ENCODE peak calls at places on chromosome 19, in ten cellular contexts. R is bronchial epithelial cell, H is WTC11, G is astrocyte, M is body of pancreas, O is ascending aorta, Z is glutamatergic neuron, P is colonic mucosa, Y is left ventricle myocardium inferior, V is fibroblast of the aortic adventitia. I is an unnamed sample.

GRCh38 chr19:23343434-23344010 is 51.7 kb downstream of the ZNF91 start:
- DNase-seq in R (no peak), H (no peak), G (peak), M (no peak), O (no peak), Z (no peak), P (no peak), Y (no peak), V (no peak), I (no peak)

GRCh38 chr19:11286312-11286974 is 9.5 kb upstream of the TSPAN16 start:
- DNase-seq in R (peak), H (no peak), G (peak), M (no peak), O (no peak), Z (no peak), P (no peak), Y (peak), V (peak), I (peak)

GRCh38 chr19:33374406-33374703 is 846 bp downstream of the CEBPG start:
- DNase-seq in R (peak), H (no peak), G (peak), M (peak), O (no peak), Z (no peak), P (no peak), Y (no peak), V (peak), I (no peak)

GRCh38 chr19:2428027-2428690 is 773 bp upstream of the TIMM13 start:
- DNase-seq in R (peak), H (peak), G (no peak), M (peak), O (no peak), Z (peak), P (peak), Y (peak), V (peak), I (no peak)

GRCh38 chr19:55319786-55320185 is 5.4 kb downstream of the TMEM150B start:
- DNase-seq in R (no peak), H (peak), G (no peak), M (peak), O (no peak), Z (peak), P (no peak), Y (peak), V (peak), I (no peak)

GRCh38 chr19:14434543-14435319 is 1.6 kb downstream of the PKN1 start:
- DNase-seq in R (peak), H (no peak), G (peak), M (peak), O (peak), Z (no peak), P (peak), Y (peak), V (peak), I (peak)

GRCh38 chr19:13079542-13079986 is 23.1 kb downstream of the LYL1 start:
- DNase-seq in R (peak), H (no peak), G (no peak), M (no peak), O (no peak), Z (peak), P (peak), Y (no peak), V (peak), I (no peak)

GRCh38 chr19:30846102-30846501 is 473.9 kb downstream of the ZNF536 start:
- DNase-seq in R (no peak), H (no peak), G (no peak), M (no peak), O (no peak), Z (no peak), P (no peak), Y (no peak), V (no peak), I (no peak)

GRCh38 chr19:48329167-48329891 is 4.0 kb downstream of the EMP3 start:
- DNase-seq in R (peak), H (peak), G (peak), M (peak), O (no peak), Z (no peak), P (no peak), Y (no peak), V (peak), I (peak)

GRCh38 chr19:8361921-8362793 is 1.8 kb upstream of the ANGPTL4 start:
- DNase-seq in R (peak), H (no peak), G (peak), M (peak), O (peak), Z (no peak), P (peak), Y (peak), V (peak), I (peak)

GRCh38 chr19:43445426-43445825 is 20.0 kb downstream of the LYPD3 start:
- DNase-seq in R (no peak), H (no peak), G (no peak), M (no peak), O (no peak), Z (no peak), P (no peak), Y (no peak), V (no peak), I (no peak)

GRCh38 chr19:45098521-45099464 is 5.8 kb downstream of the PPP1R37 start:
- DNase-seq in R (no peak), H (no peak), G (peak), M (peak), O (no peak), Z (no peak), P (no peak), Y (peak), V (peak), I (no peak)

GRCh38 chr19:28475525-28475924 is 737.4 kb downstream of the UQCRFS1 start:
- DNase-seq in R (no peak), H (no peak), G (peak), M (no peak), O (no peak), Z (no peak), P (no peak), Y (no peak), V (no peak), I (no peak)

DNA sequence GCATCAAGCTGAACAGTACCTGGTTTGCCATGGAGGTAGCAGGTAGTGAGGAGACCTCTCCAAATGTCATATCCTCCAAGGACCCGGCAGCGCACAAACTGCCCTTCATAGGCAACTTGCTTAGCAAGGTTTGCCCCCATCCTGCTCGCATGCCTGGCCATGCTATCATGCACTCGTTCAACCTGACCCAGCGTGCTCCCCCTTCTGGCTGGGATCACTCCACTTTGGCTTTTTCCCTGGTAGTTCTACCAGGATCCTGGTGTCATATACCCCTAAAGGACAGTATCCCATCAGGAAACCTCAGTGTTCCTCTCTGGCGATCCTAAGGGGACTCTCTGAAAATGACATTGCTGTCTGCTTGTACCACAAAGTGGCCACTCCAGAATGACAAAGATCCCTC is 38.6 kb upstream of the ZNF30 start:
- DNase-seq in R (no peak), H (peak), G (no peak), M (no peak), O (no peak), Z (no peak), P (no peak), Y (no peak), V (no peak), I (no peak)
- TF ChIP-seq CTCF in R (no peak), H (no peak), G (no peak), M (no peak), O (no peak), Z (no peak), P (no peak), Y (no peak), V (no peak), I (no peak)

GRCh38 chr19:16659832-16660708 is at the start of gene SMIM7:
- DNase-seq in R (peak), H (peak), G (peak), M (peak), O (peak), Z (peak), P (peak), Y (peak), V (peak), I (peak)
- TF ChIP-seq CTCF in R (peak), H (no peak), G (no peak), M (no peak), O (no peak), Z (peak), P (no peak), Y (no peak), V (no peak), I (peak)

DNA sequence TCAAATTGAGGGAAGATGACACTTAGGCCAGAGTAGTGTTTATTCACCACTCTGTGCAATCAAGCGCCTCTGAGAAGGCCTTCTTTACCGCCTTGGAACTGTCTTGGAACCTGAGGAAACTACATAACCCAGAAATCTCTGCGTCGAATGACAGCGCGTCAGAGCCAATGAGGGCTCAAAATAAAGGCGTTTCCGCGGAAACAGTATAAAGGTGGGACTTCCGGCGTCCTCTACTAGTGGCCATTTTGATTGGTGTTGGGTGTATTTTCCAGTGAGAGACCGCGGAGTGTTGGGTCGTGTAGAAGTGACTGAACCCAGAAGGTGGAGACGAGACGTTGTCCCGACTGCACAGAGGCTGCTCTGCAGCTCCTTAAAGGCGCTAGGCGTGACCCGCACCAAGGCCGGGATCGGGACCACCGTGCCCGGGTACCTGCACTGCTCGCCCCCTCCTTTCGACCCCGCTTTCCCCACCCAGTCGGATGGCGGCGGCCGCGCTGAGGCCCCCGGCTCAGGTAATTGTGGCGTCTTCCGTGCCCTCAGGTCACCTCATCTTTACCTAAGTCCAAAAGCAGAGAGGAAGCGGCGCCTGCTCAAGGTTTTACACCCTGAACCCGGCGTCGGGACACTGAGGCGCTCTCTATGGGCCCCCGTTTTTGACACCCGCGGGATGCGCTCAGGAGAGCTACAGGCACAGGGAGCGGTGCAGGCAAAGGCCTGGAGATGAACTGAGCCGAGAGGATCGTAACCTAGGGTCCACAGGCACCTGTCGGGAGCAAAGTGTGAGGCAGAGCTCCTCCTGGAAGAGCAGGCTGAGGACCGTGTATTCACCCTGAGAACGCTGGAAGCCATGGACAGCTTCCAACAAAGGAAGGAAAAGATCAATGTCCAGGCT is at the start of gene ZNF776:
- DNase-seq in R (peak), H (peak), G (peak), M (peak), O (peak), Z (peak), P (peak), Y (peak), V (peak), I (peak)
- TF ChIP-seq CTCF in R (no peak), H (no peak), G (no peak), M (no peak), O (no peak), Z (no peak), P (no peak), Y (no peak), V (no peak), I (peak)

GRCh38 chr19:50328257-50329145 is 676 bp downstream of the KCNC3 start:
- DNase-seq in R (no peak), H (peak), G (no peak), M (peak), O (no peak), Z (peak), P (no peak), Y (no peak), V (no peak), I (no peak)
- TF ChIP-seq CTCF in R (no peak), H (no peak), G (no peak), M (no peak), O (no peak), Z (no peak), P (no peak), Y (no peak), V (no peak), I (no peak)

GRCh38 chr19:49913720-49914119 is 15.3 kb upstream of the ATF5 start:
- DNase-seq in R (no peak), H (no peak), G (no peak), M (no peak), O (no peak), Z (no peak), P (no peak), Y (no peak), V (no peak), I (no peak)

GRCh38 chr19:49910179-49910578 is 13.5 kb upstream of the IL4I1 start:
- DNase-seq in R (no peak), H (no peak), G (no peak), M (no peak), O (no peak), Z (no peak), P (no peak), Y (no peak), V (no peak), I (no peak)

GRCh38 chr19:49911381-49912145 is 14.9 kb upstream of the IL4I1 start:
- DNase-seq in R (no peak), H (no peak), G (no peak), M (no peak), O (no peak), Z (no peak), P (no peak), Y (no peak), V (no peak), I (no peak)

GRCh38 chr19:49915271-49915670 is 13.7 kb upstream of the ATF5 start:
- DNase-seq in R (no peak), H (no peak), G (no peak), M (no peak), O (no peak), Z (no peak), P (no peak), Y (no peak), V (no peak), I (no peak)

GRCh38 chr19:49912965-49913685 is 15.9 kb upstream of the ATF5 start:
- DNase-seq in R (no peak), H (peak), G (no peak), M (no peak), O (no peak), Z (no peak), P (no peak), Y (no peak), V (no peak), I (no peak)
- TF ChIP-seq CTCF in R (no peak), H (no peak), G (no peak), M (no peak), O (no peak), Z (no peak), P (no peak), Y (no peak), V (no peak), I (no peak)

DNA sequence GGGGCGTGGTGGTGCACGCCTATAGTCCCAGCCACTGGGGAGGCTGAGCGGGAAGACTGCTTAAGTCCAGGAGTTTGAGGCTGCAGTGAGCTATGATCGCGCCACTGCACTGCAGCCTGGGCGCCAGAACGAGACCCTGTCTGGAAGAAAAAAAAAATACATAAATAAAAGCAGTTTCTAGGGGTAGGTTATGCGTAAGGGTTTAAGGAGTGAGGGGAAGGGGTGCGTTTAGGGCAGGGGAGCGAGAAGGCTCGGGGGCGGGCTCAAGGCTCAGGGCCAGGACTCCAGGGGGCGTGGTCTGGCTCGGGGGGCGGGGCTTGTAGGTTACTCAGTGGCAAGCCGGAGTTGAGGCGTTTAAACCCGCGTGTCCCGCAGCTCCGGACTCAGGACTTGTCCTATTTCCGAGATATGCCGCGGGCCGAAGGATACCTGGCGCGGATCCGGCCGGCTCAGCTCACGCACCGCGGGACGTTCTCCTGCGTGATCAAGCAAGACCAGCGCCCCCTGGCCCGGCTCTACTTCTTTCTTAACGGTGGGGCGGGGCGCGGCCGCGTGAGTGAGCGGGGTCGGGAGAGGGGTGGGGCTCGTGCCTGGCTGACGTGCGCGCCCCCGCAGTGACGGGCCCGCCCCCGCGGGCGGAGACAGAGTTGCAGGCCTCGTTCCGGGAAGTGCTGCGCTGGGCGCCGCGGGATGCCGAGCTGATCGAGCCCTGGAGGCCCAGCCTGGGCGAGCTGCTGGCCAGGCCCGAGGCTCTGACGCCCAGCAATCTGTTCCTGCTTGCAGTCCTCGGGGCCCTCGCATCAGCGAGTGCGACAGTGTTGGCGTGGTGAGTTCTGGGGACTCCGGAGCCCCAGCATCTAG is 10.8 kb downstream of the SPACA6 start:
- DNase-seq in R (peak), H (peak), G (peak), M (peak), O (peak), Z (peak), P (peak), Y (peak), V (peak), I (peak)
- TF ChIP-seq CTCF in R (peak), H (no peak), G (no peak), M (peak), O (peak), Z (no peak), P (peak), Y (peak), V (peak), I (peak)

GRCh38 chr19:42124386-42124901 is 7.8 kb downstream of the POU2F2 start:
- DNase-seq in R (no peak), H (no peak), G (no peak), M (no peak), O (no peak), Z (no peak), P (no peak), Y (no peak), V (no peak), I (no peak)

GRCh38 chr19:42121036-42121621 is 11.1 kb downstream of the POU2F2 start:
- DNase-seq in R (no peak), H (no peak), G (no peak), M (no peak), O (no peak), Z (no peak), P (no peak), Y (no peak), V (no peak), I (no peak)

GRCh38 chr19:42123765-42124164 is 8.5 kb downstream of the POU2F2 start:
- DNase-seq in R (no peak), H (no peak), G (no peak), M (no peak), O (no peak), Z (no peak), P (no peak), Y (no peak), V (no peak), I (no peak)

GRCh38 chr19:42121666-42122069 is 10.6 kb downstream of the POU2F2 start:
- DNase-seq in R (peak), H (peak), G (peak), M (no peak), O (peak), Z (no peak), P (peak), Y (peak), V (peak), I (peak)

GRCh38 chr19:42122691-42123607 is 9.3 kb downstream of the POU2F2 start:
- DNase-seq in R (no peak), H (no peak), G (no peak), M (no peak), O (no peak), Z (no peak), P (no peak), Y (no peak), V (no peak), I (no peak)
- TF ChIP-seq CTCF in R (no peak), H (no peak), G (no peak), M (no peak), O (no peak), Z (no peak), P (no peak), Y (no peak), V (no peak), I (no peak)

DNA sequence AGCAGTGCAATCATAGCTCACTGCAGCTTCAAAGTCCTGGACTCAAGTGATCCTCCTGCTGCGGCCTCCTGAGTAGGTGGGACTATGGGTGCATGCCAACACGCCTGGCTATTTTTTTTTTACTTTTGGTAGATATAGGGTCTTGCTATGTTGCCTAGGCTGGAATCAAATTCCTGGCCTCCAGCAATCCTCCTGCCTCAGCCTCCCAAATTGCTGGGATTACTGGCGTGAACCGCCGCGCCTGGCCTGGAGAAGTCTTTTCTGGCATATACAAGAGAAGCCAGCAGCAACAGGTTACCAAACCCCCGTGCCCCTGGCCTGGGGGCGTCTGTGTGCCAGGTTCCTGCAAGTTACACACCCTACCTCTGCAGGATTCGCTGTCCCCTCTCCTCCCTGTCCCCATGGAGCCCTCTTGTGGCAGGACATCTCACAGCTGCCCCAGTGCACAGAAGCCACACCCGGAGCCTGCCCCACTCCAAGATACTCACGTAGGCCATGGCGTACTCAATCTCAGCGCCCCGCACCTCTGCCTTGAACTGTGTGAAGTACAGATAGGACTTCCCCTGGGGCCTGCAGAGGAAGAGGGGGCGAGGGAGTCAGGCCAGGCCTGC is 9.9 kb downstream of the MYDGF start:
- DNase-seq in R (no peak), H (peak), G (no peak), M (no peak), O (no peak), Z (peak), P (peak), Y (no peak), V (no peak), I (no peak)
- TF ChIP-seq CTCF in R (peak), H (no peak), G (no peak), M (no peak), O (no peak), Z (no peak), P (no peak), Y (peak), V (peak), I (peak)

DNA sequence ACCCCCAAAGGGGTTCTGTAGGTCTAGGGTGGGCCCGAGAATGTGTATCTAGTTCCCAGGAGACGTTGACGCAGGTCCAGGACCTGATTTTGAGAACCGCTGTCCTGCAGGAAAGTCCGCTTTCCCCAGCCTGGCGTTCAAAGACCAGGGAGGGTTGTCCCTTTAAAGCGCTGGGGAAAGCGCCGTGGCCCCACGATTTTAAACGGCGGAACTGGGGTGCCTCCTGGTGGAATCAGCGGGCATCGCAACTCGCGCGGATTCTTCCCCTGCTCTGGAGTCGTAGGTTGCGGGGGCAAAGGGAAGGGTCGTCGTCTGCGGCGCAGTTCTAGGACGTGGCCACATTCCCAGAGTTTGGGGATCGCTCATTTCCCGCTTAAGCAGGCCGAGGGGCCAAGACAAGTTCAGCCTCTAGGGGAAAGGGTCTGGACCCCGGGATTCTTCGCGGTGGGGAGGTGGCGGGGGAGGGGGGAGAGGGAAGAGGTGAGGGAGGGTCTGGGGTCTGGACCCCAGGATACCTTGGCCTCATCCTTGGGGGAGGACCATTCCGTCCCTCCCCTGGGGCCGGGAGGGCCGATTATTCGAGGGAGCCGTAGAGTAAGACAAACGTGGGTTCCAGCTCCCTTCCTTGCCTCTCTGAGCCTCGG is 7.7 kb downstream of the PNMA8B start:
- DNase-seq in R (peak), H (peak), G (no peak), M (peak), O (peak), Z (peak), P (peak), Y (peak), V (peak), I (peak)
- TF ChIP-seq CTCF in R (peak), H (peak), G (peak), M (peak), O (peak), Z (peak), P (peak), Y (peak), V (peak), I (peak)

I was measured in HFFc6.